ENCODE peak calls at places on chromosomes 13 and 19, in four cellular contexts. H is nephron progenitor cell, E is tibial artery, S is DND-41. C is an unnamed sample.

GRCh38 chr13:105957769-105958438 is 577.6 kb downstream of the EFNB2 start:
- DNase-seq in H (no peak), E (no peak), S (no peak), C (no peak)

GRCh38 chr13:40178130-40178529 is 488.3 kb downstream of the FOXO1 start:
- DNase-seq in H (no peak), E (no peak), S (no peak), C (no peak)

GRCh38 chr19:48351341-48351752 is 12.4 kb downstream of the TMEM143 start:
- DNase-seq in H (peak), E (no peak), S (peak), C (peak)

GRCh38 chr19:9916719-9917118 is 19.6 kb downstream of the OLFM2 start:
- DNase-seq in H (no peak), E (no peak), S (no peak), C (no peak)

GRCh38 chr13:97568850-97569249 is 134.9 kb downstream of the RAP2A start:
- DNase-seq in H (no peak), E (no peak), S (no peak), C (no peak)

GRCh38 chr13:27379694-27380596 is 44.5 kb upstream of the GTF3A start:
- DNase-seq in H (peak), E (peak), S (peak), C (no peak)

GRCh38 chr19:32287811-32288227 is 57.6 kb upstream of the ZNF507 start:
- DNase-seq in H (peak), E (peak), S (peak), C (peak)

GRCh38 chr13:24223341-24224231 is 63.1 kb downstream of the SPATA13 start:
- DNase-seq in H (no peak), E (no peak), S (no peak), C (no peak)

GRCh38 chr19:29860492-29860891 is 48.7 kb downstream of the CCNE1 start:
- DNase-seq in H (no peak), E (no peak), S (no peak), C (no peak)

GRCh38 chr13:109389892-109390345 is 396.5 kb downstream of the IRS2 start:
- DNase-seq in H (no peak), E (no peak), S (no peak), C (no peak)

DNA sequence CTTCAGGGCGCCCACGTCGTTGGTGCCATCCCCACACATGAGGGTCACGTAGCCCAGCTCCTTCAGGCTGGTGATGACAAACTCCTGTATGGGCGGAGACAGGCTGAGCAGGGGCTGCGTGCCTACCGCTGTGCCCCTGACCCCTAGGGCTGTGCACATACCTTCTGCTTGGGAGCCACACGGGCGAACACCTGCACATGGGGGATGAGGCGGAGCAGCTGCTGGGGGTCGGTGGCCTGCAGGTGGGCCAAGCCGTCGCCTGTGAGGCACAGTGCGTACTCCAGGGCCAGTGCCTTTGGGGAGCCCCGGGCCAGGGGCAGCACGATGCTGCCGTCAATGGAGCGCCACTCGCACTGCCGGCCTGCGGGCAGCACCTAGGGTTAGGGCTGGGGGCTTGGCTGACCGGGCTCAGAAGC is 6.1 kb upstream of the GMIP start:
- DNase-seq in H (no peak), E (no peak), S (no peak), C (no peak)
- TF ChIP-seq CTCF in H (no peak), E (no peak), S (no peak), C (no peak)

GRCh38 chr19:35479278-35479677 is 11.0 kb downstream of the KRTDAP start:
- DNase-seq in H (no peak), E (no peak), S (no peak), C (no peak)
- TF ChIP-seq CTCF in H (no peak), E (no peak), S (no peak), C (no peak)

DNA sequence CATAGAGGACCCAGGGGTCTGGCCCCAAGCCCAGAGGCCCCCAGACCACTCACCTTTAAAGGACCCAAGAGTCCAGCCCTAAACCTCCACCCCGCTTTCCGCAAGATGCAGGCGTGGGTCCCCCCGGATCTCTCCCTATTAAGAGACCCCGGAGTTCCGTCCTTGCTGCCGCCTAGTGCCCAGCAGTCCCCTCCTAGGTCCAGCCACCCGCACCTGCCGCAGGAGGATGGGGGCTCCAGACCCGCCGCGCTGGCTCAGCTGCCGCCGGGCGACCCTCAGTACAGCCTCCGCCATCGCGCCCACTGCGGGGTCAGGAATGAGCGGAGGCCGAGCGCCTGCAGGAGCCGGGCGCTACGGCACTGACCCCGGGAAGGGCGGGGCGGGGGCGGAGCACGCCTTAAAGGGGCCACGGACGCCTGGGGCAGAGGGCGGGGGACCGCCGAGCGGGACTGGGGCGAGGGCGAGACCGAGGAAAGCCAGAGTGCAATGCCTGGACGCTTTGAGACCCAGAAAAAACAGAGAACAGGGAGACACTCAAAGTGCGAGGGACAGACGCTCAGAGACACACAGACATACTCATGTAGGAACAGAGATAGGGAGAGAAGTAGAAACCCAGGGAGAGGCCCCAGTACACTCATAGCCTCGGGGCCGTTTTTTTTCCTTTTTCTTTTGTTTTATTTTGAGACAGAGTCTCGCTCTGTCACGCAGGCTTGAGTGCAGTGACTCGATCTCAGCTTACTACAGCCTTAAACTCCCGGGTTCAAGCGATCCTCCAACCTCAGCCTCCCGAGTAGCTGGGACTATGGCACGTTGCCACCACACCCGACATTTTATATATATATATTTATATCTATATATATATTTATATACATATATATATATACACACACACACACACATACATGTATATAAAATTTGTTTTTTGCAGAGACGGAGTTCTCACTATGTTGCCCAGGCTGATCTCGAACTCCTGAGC is at the start of gene ETHE1:
- DNase-seq in H (peak), E (peak), S (peak), C (peak)
- TF ChIP-seq CTCF in H (no peak), E (no peak), S (peak), C (peak)

DNA sequence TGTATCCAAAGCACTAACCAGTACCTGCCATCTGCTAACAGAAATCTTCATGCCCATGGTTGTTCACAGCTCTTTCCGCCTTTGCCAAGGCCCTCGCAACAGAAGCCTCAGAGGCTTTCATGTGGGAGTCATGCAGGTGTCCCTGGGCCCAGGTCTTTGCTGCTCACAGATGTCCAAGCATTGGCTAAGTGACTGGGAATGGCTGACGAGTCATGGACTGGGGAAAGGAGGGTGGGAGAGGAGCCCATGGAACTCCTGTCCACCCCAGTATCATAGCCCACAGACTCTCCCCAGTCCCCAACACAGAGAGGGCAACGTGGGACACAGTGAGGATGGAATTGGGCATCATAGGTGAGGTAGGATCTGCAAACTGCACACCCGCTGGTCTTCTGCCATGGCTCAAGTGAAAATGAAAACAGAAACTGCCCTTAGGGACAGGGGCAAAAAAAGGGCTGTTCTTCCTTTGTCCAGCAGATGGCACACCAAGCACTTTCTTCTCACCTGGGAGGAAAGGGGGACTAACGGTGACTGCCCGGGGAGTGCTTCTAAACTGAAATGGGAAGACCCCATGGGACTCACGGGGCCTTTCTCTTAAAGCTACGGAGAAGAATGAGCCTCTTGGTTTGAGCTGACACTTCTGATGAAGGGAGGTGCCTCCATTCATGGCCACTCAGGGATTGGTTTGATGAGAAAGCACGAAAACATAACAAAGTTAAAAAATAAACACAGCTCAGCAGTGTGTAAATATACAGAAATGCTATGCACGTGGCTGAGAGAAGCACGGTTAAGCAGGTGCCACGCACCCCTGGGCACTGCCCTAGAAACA is 11.1 kb upstream of the DHRS12 start:
- DNase-seq in H (peak), E (no peak), S (peak), C (no peak)
- TF ChIP-seq CTCF in H (peak), E (peak), S (peak), C (no peak)

GRCh38 chr13:95122063-95122462 is 179.2 kb downstream of the ABCC4 start:
- DNase-seq in H (no peak), E (no peak), S (no peak), C (no peak)
- TF ChIP-seq CTCF in H (no peak), E (no peak), S (no peak), C (no peak)

C was measured in omental fat pad.